ENCODE peak calls at places on chromosomes 1 and 21, in seven cellular contexts. W, T, X, C, V, G and O are unnamed samples.

GRCh38 chr21:34351786-34352241 is 12.0 kb upstream of the KCNE2 start:
- DNase-seq in X (peak), T (peak), G (no peak), V (peak), C (peak), W (peak), O (peak)

GRCh38 chr1:219071209-219071608 is 102.5 kb upstream of the LYPLAL1 start:
- DNase-seq in V (no peak), W (no peak), X (no peak), C (no peak), T (no peak), G (no peak), O (no peak)

GRCh38 chr1:220227393-220227792 is 44.9 kb downstream of the RAB3GAP2 start:
- DNase-seq in X (no peak), C (no peak), W (no peak), T (no peak), V (no peak), G (no peak), O (no peak)

GRCh38 chr21:17769049-17769845 is 49.9 kb downstream of the C21orf91 start:
- DNase-seq in G (no peak), C (no peak), W (no peak), X (peak), V (no peak), T (peak), O (no peak)

GRCh38 chr1:231487019-231487418 is 41.5 kb upstream of the TSNAX start:
- DNase-seq in C (peak), G (no peak), T (no peak), X (peak), V (no peak), W (peak), O (no peak)

GRCh38 chr1:170556910-170557309 is 24.9 kb downstream of the GORAB start:
- DNase-seq in C (no peak), G (no peak), V (no peak), X (no peak), W (peak), T (no peak), O (no peak)

GRCh38 chr1:218620956-218621355 is 275.8 kb downstream of the TGFB2 start:
- DNase-seq in C (peak), T (peak), V (no peak), G (no peak), W (peak), X (peak), O (no peak)

GRCh38 chr1:51574796-51575195 is 42.1 kb upstream of the OSBPL9 start:
- DNase-seq in C (no peak), G (no peak), X (no peak), V (no peak), T (no peak), W (no peak), O (no peak)

GRCh38 chr21:35801388-35801787 is 258.9 kb downstream of the SETD4 start:
- DNase-seq in G (no peak), T (no peak), V (no peak), C (no peak), X (no peak), W (no peak), O (no peak)

GRCh38 chr1:59692591-59692990 is 122.2 kb upstream of the HOOK1 start:
- DNase-seq in V (no peak), G (no peak), C (no peak), X (no peak), W (peak), T (peak), O (no peak)

GRCh38 chr1:29148656-29149491 is 25.2 kb upstream of the TMEM200B start:
- DNase-seq in G (no peak), V (no peak), X (no peak), C (no peak), T (no peak), W (no peak), O (no peak)

GRCh38 chr1:233233508-233234040 is 62.0 kb downstream of the PCNX2 start:
- DNase-seq in T (no peak), G (no peak), V (no peak), X (no peak), W (no peak), C (no peak), O (no peak)

GRCh38 chr1:155078496-155079209 is at the start of gene EFNA3:
- DNase-seq in C (peak), X (peak), V (peak), G (peak), W (peak), T (peak), O (peak)

GRCh38 chr1:92013923-92014322 is 15.9 kb upstream of the EPHX4 start:
- DNase-seq in V (no peak), W (no peak), X (no peak), C (no peak), G (no peak), T (no peak), O (no peak)

GRCh38 chr1:15578921-15579682 is 5.7 kb downstream of the AGMAT start:
- DNase-seq in C (no peak), V (peak), X (no peak), W (no peak), T (no peak), G (no peak), O (no peak)

GRCh38 chr1:186620526-186620925 is 59.7 kb downstream of the PTGS2 start:
- DNase-seq in G (no peak), W (no peak), C (no peak), V (no peak), T (no peak), X (no peak), O (no peak)

GRCh38 chr1:34899471-34899870 is 30.0 kb downstream of the DLGAP3 start:
- DNase-seq in G (no peak), X (no peak), V (no peak), W (no peak), T (no peak), C (no peak), O (no peak)

GRCh38 chr1:110234691-110235090 is 24.6 kb downstream of the KCNC4 start:
- DNase-seq in T (no peak), V (no peak), W (no peak), G (no peak), C (no peak), X (peak), O (no peak)

GRCh38 chr21:42661688-42662429 is 8.4 kb downstream of the PDE9A start:
- DNase-seq in W (no peak), X (no peak), G (no peak), C (no peak), T (no peak), V (no peak), O (no peak)

GRCh38 chr1:23559985-23560755 is 869 bp upstream of the ID3 start:
- DNase-seq in X (no peak), W (peak), V (no peak), T (no peak), G (no peak), C (no peak), O (no peak)

GRCh38 chr1:218466341-218467010 is 121.3 kb downstream of the TGFB2 start:
- DNase-seq in C (no peak), T (no peak), X (no peak), V (no peak), G (no peak), W (no peak), O (no peak)

GRCh38 chr21:17081193-17081592 is 431.6 kb upstream of the CXADR start:
- DNase-seq in W (no peak), G (no peak), C (no peak), X (no peak), T (no peak), V (no peak), O (no peak)

GRCh38 chr1:2072109-2072806 is 22.0 kb downstream of the PRKCZ start:
- DNase-seq in T (no peak), X (no peak), V (no peak), W (no peak), C (no peak), G (no peak), O (no peak)

GRCh38 chr1:231376875-231377549 is 38.9 kb downstream of the SPRTN start:
- DNase-seq in V (no peak), W (no peak), C (no peak), T (peak), G (no peak), X (peak), O (no peak)

GRCh38 chr1:43227138-43227836 is 42.5 kb upstream of the TMEM125 start:
- DNase-seq in V (peak), X (peak), C (peak), T (peak), W (peak), G (peak), O (peak)

GRCh38 chr1:167499657-167500056 is 18.7 kb downstream of the CD247 start:
- DNase-seq in T (no peak), V (peak), X (no peak), C (no peak), W (no peak), G (no peak), O (no peak)

GRCh38 chr1:145696630-145696960 is 10.6 kb downstream of the PDZK1 start:
- DNase-seq in G (no peak), V (no peak), W (no peak), T (no peak), X (no peak), C (no peak), O (no peak)

GRCh38 chr1:91791691-91792392 is 94.1 kb downstream of the TGFBR3 start:
- DNase-seq in W (no peak), X (peak), C (no peak), T (no peak), V (no peak), G (no peak), O (no peak)

GRCh38 chr1:211885746-211886522 is 55.4 kb upstream of the LPGAT1 start:
- DNase-seq in C (no peak), X (no peak), W (peak), T (no peak), V (no peak), G (no peak), O (no peak)

GRCh38 chr1:226444901-226445300 is 37.0 kb upstream of the PARP1 start:
- DNase-seq in C (no peak), X (no peak), W (no peak), V (peak), T (no peak), G (no peak), O (no peak)

GRCh38 chr1:230280906-230281413 is 145.2 kb downstream of the PGBD5 start:
- DNase-seq in W (no peak), G (no peak), V (no peak), X (no peak), C (peak), T (no peak), O (no peak)

GRCh38 chr1:201591981-201592380 is 53.1 kb downstream of the NAV1 start:
- DNase-seq in X (no peak), V (no peak), T (no peak), W (no peak), G (peak), C (no peak), O (no peak)

GRCh38 chr1:6859415-6860343 is 74.4 kb downstream of the CAMTA1 start:
- DNase-seq in X (peak), W (peak), T (peak), C (no peak), G (no peak), V (no peak), O (no peak)

GRCh38 chr1:27418786-27419185 is 26.4 kb downstream of the GPR3 start:
- DNase-seq in C (no peak), V (no peak), X (no peak), G (no peak), T (no peak), W (no peak), O (no peak)

GRCh38 chr1:151511636-151512215 is 539 bp downstream of the CGN start:
- DNase-seq in G (peak), T (no peak), V (peak), C (peak), X (peak), W (no peak), O (peak)
- TF ChIP-seq CTCF in G (no peak), T (no peak), V (no peak), C (no peak), X (peak), W (peak), O (peak)

DNA sequence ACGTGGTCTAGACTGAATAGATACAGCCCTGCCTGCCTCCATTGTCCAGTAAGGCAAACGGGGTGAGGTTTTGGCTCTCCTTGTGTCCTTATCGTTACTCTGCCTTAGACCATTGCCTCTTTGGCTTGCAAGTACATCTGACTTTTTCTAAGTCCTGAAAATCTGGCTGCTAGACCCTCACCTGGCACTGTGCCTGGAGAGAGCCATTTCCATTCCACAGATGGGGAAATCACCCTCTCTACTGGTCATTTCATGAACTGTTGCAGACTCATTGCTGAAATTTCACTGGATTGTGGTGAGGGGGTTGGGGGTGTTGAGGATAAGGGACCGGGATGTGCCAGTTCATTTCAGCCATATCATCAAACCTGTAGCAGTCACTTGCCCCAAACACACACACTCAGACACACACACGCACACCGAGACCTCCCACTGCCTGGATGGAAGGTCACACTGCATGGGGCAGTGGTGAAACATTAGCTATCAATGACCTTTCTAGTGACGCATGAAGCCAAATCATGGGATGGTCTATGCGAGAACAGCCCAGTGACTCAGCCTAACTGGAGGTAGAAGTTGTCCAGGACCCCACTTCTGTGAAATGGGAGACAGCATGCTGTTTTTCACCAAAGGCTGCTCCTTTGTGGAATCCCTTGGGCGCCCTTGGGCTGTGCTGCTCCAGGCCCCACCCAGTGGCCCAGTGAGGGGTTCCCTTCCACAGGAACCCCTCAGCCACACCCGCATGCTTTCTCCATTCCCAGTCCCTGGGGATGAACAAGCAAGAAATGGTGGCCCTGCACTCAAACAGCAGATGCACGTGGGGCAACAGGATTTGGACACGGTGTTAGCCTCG is 34.9 kb upstream of the VASH2 start:
- DNase-seq in G (peak), V (no peak), T (peak), X (peak), C (peak), W (peak), O (no peak)
- TF ChIP-seq CTCF in G (peak), V (peak), T (peak), X (peak), C (no peak), W (peak), O (peak)

DNA sequence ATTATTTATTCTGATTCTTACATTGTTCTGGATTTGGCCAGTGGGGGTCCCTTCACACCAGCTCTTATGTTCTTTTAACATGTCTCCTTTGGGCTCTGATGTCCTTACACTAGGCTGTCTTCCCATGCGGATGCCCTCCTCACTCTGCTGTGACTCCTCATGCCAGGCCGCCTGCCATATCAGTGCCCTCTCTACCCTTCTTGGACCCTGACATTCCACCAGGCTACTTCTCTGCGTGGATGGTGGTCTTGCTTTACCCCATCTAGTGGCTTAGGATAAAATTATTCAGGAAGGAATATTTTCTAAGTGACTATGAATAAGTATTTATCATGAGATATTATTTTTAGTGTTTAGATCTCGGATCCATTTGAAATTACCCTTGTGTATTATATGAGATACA is 21.2 kb downstream of the ATF6 start:
- DNase-seq in V (no peak), G (no peak), C (no peak), T (no peak), X (no peak), W (no peak), O (no peak)
- TF ChIP-seq CTCF in V (peak), G (no peak), C (no peak), T (peak), X (peak), W (peak), O (no peak)

GRCh38 chr1:12407050-12407961 is 177.5 kb downstream of the VPS13D start:
- DNase-seq in T (peak), V (no peak), C (peak), X (peak), W (peak), G (no peak), O (no peak)
- TF ChIP-seq CTCF in T (peak), V (peak), C (peak), X (peak), W (peak), G (no peak), O (peak)

GRCh38 chr1:235601087-235601486 is 48.5 kb downstream of the GNG4 start:
- DNase-seq in C (no peak), G (peak), V (no peak), T (no peak), W (peak), X (peak), O (no peak)
- TF ChIP-seq CTCF in C (peak), G (peak), V (peak), T (peak), W (peak), X (peak), O (peak)

GRCh38 chr1:32988665-32989064 is 24.1 kb upstream of the RNF19B start:
- DNase-seq in G (no peak), W (peak), X (peak), C (peak), T (peak), V (no peak), O (no peak)
- TF ChIP-seq CTCF in G (no peak), W (no peak), X (no peak), C (no peak), T (no peak), V (no peak), O (no peak)

DNA sequence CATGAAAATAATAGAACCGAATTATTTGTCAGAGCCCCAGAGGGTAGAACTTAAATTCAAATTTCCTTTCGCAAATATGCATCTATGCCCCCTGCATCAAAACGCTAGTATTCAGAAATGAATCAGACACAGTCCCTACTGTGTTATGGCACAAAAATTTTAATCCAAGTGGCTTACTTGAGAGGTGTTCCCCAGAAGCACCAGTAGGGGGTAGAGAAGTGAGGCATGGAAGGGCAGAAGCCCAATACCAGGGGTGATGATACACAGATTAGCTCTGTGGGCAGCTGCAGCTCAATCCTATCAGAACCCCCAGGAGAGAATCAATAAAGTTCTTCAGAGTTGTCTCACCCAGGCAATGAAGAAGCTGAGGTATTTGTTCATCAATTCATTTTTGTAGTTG is 342.2 kb downstream of the OMA1 start:
- DNase-seq in X (no peak), V (no peak), C (no peak), W (no peak), G (peak), T (no peak), O (no peak)
- TF ChIP-seq CTCF in X (peak), V (peak), C (no peak), W (no peak), G (peak), T (no peak), O (peak)

GRCh38 chr1:33014464-33015170 is 22.1 kb downstream of the AK2 start:
- DNase-seq in G (no peak), X (no peak), W (no peak), T (no peak), C (no peak), V (no peak), O (no peak)
- TF ChIP-seq CTCF in G (no peak), X (no peak), W (no peak), T (no peak), C (no peak), V (no peak), O (no peak)